ENCODE peak calls at places on chromosomes 12 and 14, in ten cellular contexts. U is ovary, Z is heart right ventricle, B is WERI-Rb-1, D is A549, N is left ventricle myocardium inferior, X is BE2C, S is HCT116, Q is stomach, G is right lobe of liver. O is an unnamed sample.

GRCh38 chr12:97503073-97503472 is 40.5 kb downstream of the RMST start:
- DNase-seq in U (no peak), Z (no peak), B (no peak), D (no peak), N (no peak), X (no peak), S (no peak), Q (no peak), G (no peak), O (no peak)

GRCh38 chr12:62684586-62685295 is 218.1 kb downstream of the MON2 start:
- DNase-seq in U (peak; percentile 69), Z (peak; percentile 68), B (no peak), D (no peak), N (peak; percentile 81), X (no peak), S (no peak), Q (no peak), G (no peak), O (peak; percentile 69)

GRCh38 chr12:4107436-4107878 is 166.1 kb upstream of the CCND2 start:
- DNase-seq in U (no peak), Z (no peak), B (peak; percentile 25), D (peak; percentile 27), N (no peak), X (no peak), S (peak; percentile 26), Q (no peak), G (peak; percentile 40), O (peak; percentile 44)

GRCh38 chr12:117261267-117261666 is 71.0 kb upstream of the FBXO21 start:
- DNase-seq in U (no peak), Z (no peak), B (no peak), D (no peak), N (no peak), X (no peak), S (peak; percentile 4), Q (no peak), G (no peak), O (no peak)

GRCh38 chr12:109604132-109604585 is 30.6 kb downstream of the MVK start:
- DNase-seq in U (no peak), Z (no peak), B (no peak), D (no peak), N (no peak), X (no peak), S (no peak), Q (no peak), G (no peak), O (no peak)

GRCh38 chr14:58747181-58747580 is 109.4 kb downstream of the DACT1 start:
- DNase-seq in U (no peak), Z (no peak), B (no peak), D (no peak), N (no peak), X (no peak), S (no peak), Q (no peak), G (no peak), O (peak; percentile 27)

GRCh38 chr12:102756564-102756963 is 160.5 kb downstream of the PAH start:
- DNase-seq in U (peak; percentile 64), Z (peak; percentile 10), B (no peak), D (no peak), N (peak; percentile 18), X (no peak), S (no peak), Q (no peak), G (no peak), O (peak; percentile 60)

GRCh38 chr12:4106617-4107016 is 166.9 kb upstream of the CCND2 start:
- DNase-seq in U (no peak), Z (no peak), B (no peak), D (no peak), N (no peak), X (no peak), S (no peak), Q (no peak), G (peak; percentile 7), O (no peak)

GRCh38 chr14:105187935-105188524 is 6.9 kb upstream of the NUDT14 start:
- DNase-seq in U (no peak), Z (no peak), B (peak; percentile 86), D (no peak), N (no peak), X (no peak), S (no peak), Q (peak; percentile 44), G (no peak), O (no peak)
- TF ChIP-seq CTCF in U (no peak), Z (no peak), B (peak; percentile 96), D (no peak), N (peak; percentile 23), X (no peak), S (peak; percentile 15), Q (no peak), G (no peak), O (no peak)

GRCh38 chr12:132685400-132685799 is 1.7 kb downstream of the POLE start:
- DNase-seq in U (no peak), Z (no peak), B (no peak), D (no peak), N (no peak), X (no peak), S (no peak), Q (no peak), G (no peak), O (no peak)
- H3K4me3 ChIP-seq in U (no peak overlapping the region), Z (no peak overlapping the region), B (no peak overlapping the region), D (no peak overlapping the region), N (no peak overlapping the region), X (no peak overlapping the region), S (peak overlapping the region; percentile 72), Q (no peak overlapping the region), G (no peak overlapping the region), O (no peak overlapping the region)

GRCh38 chr14:106490442-106490841 is 964.1 kb downstream of the TMEM121 start:
- DNase-seq in U (no peak), Z (no peak), B (no peak), D (no peak), N (no peak), X (no peak), S (no peak), Q (no peak), G (no peak), O (no peak)

GRCh38 chr14:106493962-106494823 is 967.8 kb downstream of the TMEM121 start:
- DNase-seq in U (no peak), Z (no peak), B (no peak), D (no peak), N (no peak), X (no peak), S (no peak), Q (no peak), G (no peak), O (no peak)

GRCh38 chr14:106491851-106492250 is 965.5 kb downstream of the TMEM121 start:
- DNase-seq in U (no peak), Z (no peak), B (peak; percentile 39), D (no peak), N (no peak), X (peak; percentile 54), S (no peak), Q (no peak), G (no peak), O (peak; percentile 54)

GRCh38 chr14:106489112-106489881 is 962.9 kb downstream of the TMEM121 start:
- DNase-seq in U (no peak), Z (no peak), B (no peak), D (no peak), N (no peak), X (no peak), S (no peak), Q (no peak), G (no peak), O (no peak)

DNA sequence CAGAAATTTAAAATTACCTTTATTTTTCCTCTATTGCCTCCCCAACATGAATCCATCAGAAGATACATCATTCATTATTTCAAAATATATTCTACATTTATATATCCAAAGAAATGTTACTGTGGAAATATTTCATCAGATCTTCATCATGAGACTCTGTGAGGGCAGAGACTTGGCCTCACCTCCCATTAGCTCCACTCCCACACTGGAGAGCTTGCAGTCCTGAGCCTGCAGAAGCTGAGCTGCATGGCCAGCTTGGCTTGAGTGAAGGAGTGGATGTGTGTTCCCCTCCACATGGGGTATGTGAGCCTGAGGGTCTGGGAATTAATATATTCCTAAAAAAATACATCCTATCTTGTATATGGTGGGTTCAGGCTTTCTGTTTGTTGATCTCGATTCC is 961.9 kb downstream of the TMEM121 start:
- DNase-seq in U (no peak), Z (no peak), B (no peak), D (no peak), N (no peak), X (no peak), S (no peak), Q (no peak), G (no peak), O (no peak)
- H3K9me3 ChIP-seq in U (no peaks in the 10 kb centered on the region), Z (no peaks in the 10 kb centered on the region), B (no peaks in the 10 kb centered on the region), D (no peaks in the 10 kb centered on the region), N (peaks cover 4% of the 10 kb centered on the region), X (no peaks in the 10 kb centered on the region), S (peaks cover 9% of the 10 kb centered on the region), Q (peaks cover 4% of the 10 kb centered on the region), G (no peaks in the 10 kb centered on the region), O (no peaks in the 10 kb centered on the region)

GRCh38 chr14:50831704-50832130 is 755 bp upstream of the NIN start:
- DNase-seq in U (no peak), Z (no peak), B (no peak), D (no peak), N (no peak), X (no peak), S (no peak), Q (no peak), G (no peak), O (no peak)

GRCh38 chr14:50830044-50830931 is 674 bp downstream of the NIN start:
- DNase-seq in U (peak; percentile 59), Z (peak; percentile 60), B (peak; percentile 57), D (peak; percentile 9), N (peak; percentile 54), X (peak; percentile 57), S (no peak), Q (peak; percentile 51), G (peak; percentile 63), O (peak; percentile 34)

GRCh38 chr14:50830932-50831703 is at the start of gene NIN:
- DNase-seq in U (peak; percentile 76), Z (peak; percentile 84), B (peak; percentile 64), D (peak; percentile 43), N (peak; percentile 84), X (peak; percentile 86), S (no peak), Q (peak; percentile 83), G (peak; percentile 80), O (peak; percentile 59)

GRCh38 chr14:50829472-50830043 is 1.4 kb downstream of the NIN start:
- DNase-seq in U (no peak), Z (no peak), B (no peak), D (no peak), N (no peak), X (peak; percentile 13), S (no peak), Q (no peak), G (no peak), O (no peak)

DNA sequence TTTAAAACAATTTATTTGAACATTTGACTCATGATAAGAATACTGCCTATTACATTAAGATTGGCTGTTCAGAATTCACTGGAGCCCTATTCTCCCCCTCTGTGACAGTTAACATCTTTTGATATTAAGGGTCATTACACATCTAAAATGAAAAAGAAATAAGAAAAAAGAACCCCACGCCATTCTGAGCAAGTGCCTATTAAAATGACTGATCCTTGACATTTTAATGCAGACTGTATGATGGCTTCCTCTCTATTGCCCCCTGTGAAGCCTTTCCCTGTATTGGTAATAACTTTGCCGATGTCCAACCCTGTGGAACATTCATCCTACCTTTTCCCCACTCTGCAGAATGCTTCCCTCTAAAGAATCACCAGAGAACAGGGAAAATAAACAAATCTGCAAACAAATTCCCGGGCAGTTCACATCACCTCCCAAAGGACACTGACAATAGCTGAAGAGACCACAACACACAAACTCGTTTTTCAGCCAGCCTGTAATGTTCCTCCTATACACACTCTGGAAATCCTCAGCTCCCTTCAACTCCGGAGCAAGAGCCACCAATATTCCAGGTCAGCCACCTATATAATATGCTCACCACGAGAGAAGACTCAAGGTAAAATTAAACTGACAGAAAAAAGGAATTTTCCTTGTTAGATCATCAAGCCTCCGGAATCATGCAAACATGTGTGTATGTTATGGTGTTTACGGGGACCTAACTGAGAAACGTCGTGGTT is 2.1 kb downstream of the NIN start:
- DNase-seq in U (no peak), Z (no peak), B (no peak), D (no peak), N (no peak), X (no peak), S (no peak), Q (no peak), G (no peak), O (no peak)
- TF ChIP-seq CTCF in U (no peak), Z (no peak), B (no peak), D (no peak), N (no peak), X (peak; percentile 24), S (no peak), Q (no peak), G (no peak), O (no peak)